ENCODE peak calls at places on chromosome 19, in ten cellular contexts. One of them, this sample, is unnamed.
A peak's percentile ranks its signal among the peaks of the same experiment; 100 is the strongest.

GRCh38 chr19:13029893-13030292 is 34.6 kb downstream of the NFIX start:
- DNase-seq in NCI-H524: no peak
- DNase-seq in heart left ventricle: no peak
- DNase-seq in HS-5: no peak
- DNase-seq in activated CD4-positive, alpha-beta T cell treated with anti-CD3 and anti-CD28 coated beads, Interleukin-2, amount 50 U/mL, for 24 hours: no peak
- DNase-seq in stomach: peak; percentile 65
- DNase-seq in T-helper 17 cell: no peak
- DNase-seq in pons: peak; percentile 86
- DNase-seq in osteocyte: no peak
- DNase-seq in stimulated activated CD8-positive, alpha-beta memory T cell treated with anti-CD3 and anti-CD28 coated beads, Interleukin-2, amount 100 ng/mL, for 48 hours: no peak
- DNase-seq in this sample: no peak

GRCh38 chr19:752652-753517 is 2.0 kb downstream of the MISP start:
- DNase-seq in NCI-H524: no peak
- DNase-seq in heart left ventricle: peak; percentile 63
- DNase-seq in HS-5: no peak
- DNase-seq in activated CD4-positive, alpha-beta T cell treated with anti-CD3 and anti-CD28 coated beads, Interleukin-2, amount 50 U/mL, for 24 hours: no peak
- DNase-seq in stomach: peak; percentile 85
- DNase-seq in T-helper 17 cell: no peak
- DNase-seq in pons: no peak
- DNase-seq in osteocyte: peak; percentile 96
- DNase-seq in stimulated activated CD8-positive, alpha-beta memory T cell treated with anti-CD3 and anti-CD28 coated beads, Interleukin-2, amount 100 ng/mL, for 48 hours: no peak
- DNase-seq in this sample: no peak

GRCh38 chr19:55465460-55466245 is 1.1 kb upstream of the C19orf85 start:
- DNase-seq in NCI-H524: no peak
- DNase-seq in heart left ventricle: peak; percentile 24
- DNase-seq in HS-5: no peak
- DNase-seq in activated CD4-positive, alpha-beta T cell treated with anti-CD3 and anti-CD28 coated beads, Interleukin-2, amount 50 U/mL, for 24 hours: no peak
- DNase-seq in stomach: no peak
- DNase-seq in T-helper 17 cell: no peak
- DNase-seq in pons: no peak
- DNase-seq in osteocyte: no peak
- DNase-seq in stimulated activated CD8-positive, alpha-beta memory T cell treated with anti-CD3 and anti-CD28 coated beads, Interleukin-2, amount 100 ng/mL, for 48 hours: no peak
- DNase-seq in this sample: no peak

GRCh38 chr19:9046694-9047093 is 36.5 kb upstream of the MUC16 start:
- DNase-seq in NCI-H524: no peak
- DNase-seq in heart left ventricle: no peak
- DNase-seq in HS-5: no peak
- DNase-seq in activated CD4-positive, alpha-beta T cell treated with anti-CD3 and anti-CD28 coated beads, Interleukin-2, amount 50 U/mL, for 24 hours: no peak
- DNase-seq in stomach: no peak
- DNase-seq in T-helper 17 cell: no peak
- DNase-seq in pons: no peak
- DNase-seq in osteocyte: no peak
- DNase-seq in stimulated activated CD8-positive, alpha-beta memory T cell treated with anti-CD3 and anti-CD28 coated beads, Interleukin-2, amount 100 ng/mL, for 48 hours: no peak
- DNase-seq in this sample: no peak

GRCh38 chr19:42126565-42126964 is 5.7 kb downstream of the POU2F2 start:
- DNase-seq in NCI-H524: no peak
- DNase-seq in heart left ventricle: no peak
- DNase-seq in HS-5: no peak
- DNase-seq in activated CD4-positive, alpha-beta T cell treated with anti-CD3 and anti-CD28 coated beads, Interleukin-2, amount 50 U/mL, for 24 hours: no peak
- DNase-seq in stomach: no peak
- DNase-seq in T-helper 17 cell: no peak
- DNase-seq in pons: no peak
- DNase-seq in osteocyte: no peak
- DNase-seq in stimulated activated CD8-positive, alpha-beta memory T cell treated with anti-CD3 and anti-CD28 coated beads, Interleukin-2, amount 100 ng/mL, for 48 hours: no peak
- DNase-seq in this sample: no peak

GRCh38 chr19:1768248-1768647 is 14.9 kb downstream of the ONECUT3 start:
- DNase-seq in NCI-H524: no peak
- DNase-seq in heart left ventricle: no peak
- DNase-seq in HS-5: no peak
- DNase-seq in activated CD4-positive, alpha-beta T cell treated with anti-CD3 and anti-CD28 coated beads, Interleukin-2, amount 50 U/mL, for 24 hours: no peak
- DNase-seq in stomach: no peak
- DNase-seq in T-helper 17 cell: no peak
- DNase-seq in pons: no peak
- DNase-seq in osteocyte: no peak
- DNase-seq in stimulated activated CD8-positive, alpha-beta memory T cell treated with anti-CD3 and anti-CD28 coated beads, Interleukin-2, amount 100 ng/mL, for 48 hours: no peak
- DNase-seq in this sample: no peak

GRCh38 chr19:9967326-9967725 is 31.0 kb upstream of the OLFM2 start:
- DNase-seq in NCI-H524: no peak
- DNase-seq in heart left ventricle: no peak
- DNase-seq in HS-5: no peak
- DNase-seq in activated CD4-positive, alpha-beta T cell treated with anti-CD3 and anti-CD28 coated beads, Interleukin-2, amount 50 U/mL, for 24 hours: no peak
- DNase-seq in stomach: no peak
- DNase-seq in T-helper 17 cell: no peak
- DNase-seq in pons: no peak
- DNase-seq in osteocyte: no peak
- DNase-seq in stimulated activated CD8-positive, alpha-beta memory T cell treated with anti-CD3 and anti-CD28 coated beads, Interleukin-2, amount 100 ng/mL, for 48 hours: no peak
- DNase-seq in this sample: no peak

GRCh38 chr19:13154241-13154778 is 4.1 kb downstream of the IER2 start:
- DNase-seq in NCI-H524: peak; percentile 53
- DNase-seq in heart left ventricle: peak; percentile 96
- DNase-seq in HS-5: peak; percentile 83
- DNase-seq in activated CD4-positive, alpha-beta T cell treated with anti-CD3 and anti-CD28 coated beads, Interleukin-2, amount 50 U/mL, for 24 hours: peak; percentile 45
- DNase-seq in stomach: peak; percentile 89
- DNase-seq in T-helper 17 cell: peak; percentile 19
- DNase-seq in pons: peak; percentile 61
- DNase-seq in osteocyte: no peak
- DNase-seq in stimulated activated CD8-positive, alpha-beta memory T cell treated with anti-CD3 and anti-CD28 coated beads, Interleukin-2, amount 100 ng/mL, for 48 hours: peak; percentile 64
- DNase-seq in this sample: peak; percentile 31

GRCh38 chr19:41936416-41936850 is 8.2 kb upstream of the ERFL start:
- DNase-seq in NCI-H524: no peak
- DNase-seq in heart left ventricle: no peak
- DNase-seq in HS-5: no peak
- DNase-seq in activated CD4-positive, alpha-beta T cell treated with anti-CD3 and anti-CD28 coated beads, Interleukin-2, amount 50 U/mL, for 24 hours: no peak
- DNase-seq in stomach: no peak
- DNase-seq in T-helper 17 cell: no peak
- DNase-seq in pons: no peak
- DNase-seq in osteocyte: no peak
- DNase-seq in stimulated activated CD8-positive, alpha-beta memory T cell treated with anti-CD3 and anti-CD28 coated beads, Interleukin-2, amount 100 ng/mL, for 48 hours: no peak
- DNase-seq in this sample: peak; percentile 67